ENCODE peak calls at places on chromosomes 3 and 15, in six cellular contexts. One of them, this sample, is unnamed.

GRCh38 chr15:80804970-80805495 is 25.9 kb downstream of the CEMIP start:
- DNase-seq in fibroblast of the aortic adventitia: no peak
- DNase-seq in bronchial epithelial cell: peak
- DNase-seq in Peyer's patch: no peak
- DNase-seq in PC-9: peak
- DNase-seq in body of pancreas: no peak
- DNase-seq in this sample: no peak

GRCh38 chr15:44728576-44729393 is 7.5 kb upstream of the TRIM69 start:
- DNase-seq in fibroblast of the aortic adventitia: peak
- DNase-seq in bronchial epithelial cell: peak
- DNase-seq in Peyer's patch: peak
- DNase-seq in PC-9: peak
- DNase-seq in body of pancreas: peak
- DNase-seq in this sample: peak

GRCh38 chr3:88824646-88825303 is 282.6 kb upstream of the EPHA3 start:
- DNase-seq in fibroblast of the aortic adventitia: no peak
- DNase-seq in bronchial epithelial cell: no peak
- DNase-seq in Peyer's patch: no peak
- DNase-seq in PC-9: no peak
- DNase-seq in body of pancreas: no peak
- DNase-seq in this sample: peak

GRCh38 chr3:9846231-9846630 is 2.4 kb upstream of the RPUSD3 start:
- DNase-seq in fibroblast of the aortic adventitia: no peak
- DNase-seq in bronchial epithelial cell: no peak
- DNase-seq in Peyer's patch: no peak
- DNase-seq in PC-9: no peak
- DNase-seq in body of pancreas: no peak
- DNase-seq in this sample: no peak

GRCh38 chr3:89289791-89290190 is 182.4 kb downstream of the EPHA3 start:
- DNase-seq in fibroblast of the aortic adventitia: no peak
- DNase-seq in bronchial epithelial cell: no peak
- DNase-seq in Peyer's patch: no peak
- DNase-seq in PC-9: no peak
- DNase-seq in body of pancreas: no peak
- DNase-seq in this sample: no peak

GRCh38 chr3:3799173-3800075 is at the start of gene LRRN1:
- DNase-seq in fibroblast of the aortic adventitia: no peak
- DNase-seq in bronchial epithelial cell: no peak
- DNase-seq in Peyer's patch: peak
- DNase-seq in PC-9: no peak
- DNase-seq in body of pancreas: peak
- DNase-seq in this sample: no peak

GRCh38 chr3:12452361-12453330 is 31.6 kb upstream of the TSEN2 start:
- DNase-seq in fibroblast of the aortic adventitia: no peak
- DNase-seq in bronchial epithelial cell: no peak
- DNase-seq in Peyer's patch: no peak
- DNase-seq in PC-9: no peak
- DNase-seq in body of pancreas: no peak
- DNase-seq in this sample: no peak

GRCh38 chr3:160633361-160634083 is 43.4 kb upstream of the ARL14 start:
- DNase-seq in fibroblast of the aortic adventitia: no peak
- DNase-seq in bronchial epithelial cell: no peak
- DNase-seq in Peyer's patch: no peak
- DNase-seq in PC-9: no peak
- DNase-seq in body of pancreas: no peak
- DNase-seq in this sample: no peak

GRCh38 chr15:62164500-62165028 is 521 bp downstream of the C2CD4B start:
- DNase-seq in fibroblast of the aortic adventitia: no peak
- DNase-seq in bronchial epithelial cell: no peak
- DNase-seq in Peyer's patch: no peak
- DNase-seq in PC-9: no peak
- DNase-seq in body of pancreas: no peak
- DNase-seq in this sample: peak

GRCh38 chr3:79661866-79662265 is 105.9 kb downstream of the ROBO1 start:
- DNase-seq in fibroblast of the aortic adventitia: no peak
- DNase-seq in bronchial epithelial cell: no peak
- DNase-seq in Peyer's patch: no peak
- DNase-seq in PC-9: no peak
- DNase-seq in body of pancreas: no peak
- DNase-seq in this sample: no peak

GRCh38 chr15:59350421-59350732 is 22.3 kb downstream of the MYO1E start:
- DNase-seq in fibroblast of the aortic adventitia: no peak
- DNase-seq in bronchial epithelial cell: no peak
- DNase-seq in Peyer's patch: no peak
- DNase-seq in PC-9: no peak
- DNase-seq in body of pancreas: no peak
- DNase-seq in this sample: no peak

GRCh38 chr3:11558002-11558401 is 85.7 kb downstream of the VGLL4 start:
- DNase-seq in fibroblast of the aortic adventitia: peak
- DNase-seq in bronchial epithelial cell: peak
- DNase-seq in Peyer's patch: no peak
- DNase-seq in PC-9: no peak
- DNase-seq in body of pancreas: no peak
- DNase-seq in this sample: peak

GRCh38 chr15:82314769-82315518 is 34.3 kb downstream of the GOLGA6L10 start:
- DNase-seq in fibroblast of the aortic adventitia: no peak
- DNase-seq in bronchial epithelial cell: no peak
- DNase-seq in Peyer's patch: no peak
- DNase-seq in PC-9: no peak
- DNase-seq in body of pancreas: no peak
- DNase-seq in this sample: no peak

GRCh38 chr3:67044955-67045354 is 46.8 kb downstream of the KBTBD8 start:
- DNase-seq in fibroblast of the aortic adventitia: no peak
- DNase-seq in bronchial epithelial cell: no peak
- DNase-seq in Peyer's patch: no peak
- DNase-seq in PC-9: no peak
- DNase-seq in body of pancreas: no peak
- DNase-seq in this sample: no peak

GRCh38 chr3:127822836-127823589 is 698 bp upstream of the MGLL start:
- DNase-seq in fibroblast of the aortic adventitia: peak
- DNase-seq in bronchial epithelial cell: no peak
- DNase-seq in Peyer's patch: no peak
- DNase-seq in PC-9: no peak
- DNase-seq in body of pancreas: peak
- DNase-seq in this sample: no peak

GRCh38 chr3:151410891-151411559 is 26.5 kb upstream of the P2RY12 start:
- DNase-seq in fibroblast of the aortic adventitia: peak
- DNase-seq in bronchial epithelial cell: peak
- DNase-seq in Peyer's patch: no peak
- DNase-seq in PC-9: no peak
- DNase-seq in body of pancreas: no peak
- DNase-seq in this sample: peak

GRCh38 chr3:71360694-71361093 is 222.8 kb downstream of the FOXP1 start:
- DNase-seq in fibroblast of the aortic adventitia: no peak
- DNase-seq in bronchial epithelial cell: no peak
- DNase-seq in Peyer's patch: no peak
- DNase-seq in PC-9: no peak
- DNase-seq in body of pancreas: no peak
- DNase-seq in this sample: no peak

GRCh38 chr3:171827385-171827784 is 15.8 kb upstream of the TMEM212 start:
- DNase-seq in fibroblast of the aortic adventitia: no peak
- DNase-seq in bronchial epithelial cell: no peak
- DNase-seq in Peyer's patch: no peak
- DNase-seq in PC-9: no peak
- DNase-seq in body of pancreas: no peak
- DNase-seq in this sample: no peak

GRCh38 chr3:59245300-59245878 is 195.6 kb upstream of the CFAP20DC start:
- DNase-seq in fibroblast of the aortic adventitia: peak
- DNase-seq in bronchial epithelial cell: no peak
- DNase-seq in Peyer's patch: no peak
- DNase-seq in PC-9: no peak
- DNase-seq in body of pancreas: peak
- DNase-seq in this sample: no peak

GRCh38 chr3:138608322-138609214 is at the start of gene FAIM:
- DNase-seq in fibroblast of the aortic adventitia: peak
- DNase-seq in bronchial epithelial cell: peak
- DNase-seq in Peyer's patch: peak
- DNase-seq in PC-9: peak
- DNase-seq in body of pancreas: peak
- DNase-seq in this sample: peak

GRCh38 chr3:57889807-57890206 is 118.4 kb upstream of the FLNB start:
- DNase-seq in fibroblast of the aortic adventitia: peak
- DNase-seq in bronchial epithelial cell: no peak
- DNase-seq in Peyer's patch: no peak
- DNase-seq in PC-9: no peak
- DNase-seq in body of pancreas: no peak
- DNase-seq in this sample: no peak

GRCh38 chr3:30170681-30171438 is 435.5 kb upstream of the TGFBR2 start:
- DNase-seq in fibroblast of the aortic adventitia: no peak
- DNase-seq in bronchial epithelial cell: peak
- DNase-seq in Peyer's patch: no peak
- DNase-seq in PC-9: peak
- DNase-seq in body of pancreas: no peak
- DNase-seq in this sample: no peak

GRCh38 chr15:67381416-67382045 is 126.9 kb downstream of the IQCH start:
- DNase-seq in fibroblast of the aortic adventitia: no peak
- DNase-seq in bronchial epithelial cell: no peak
- DNase-seq in Peyer's patch: no peak
- DNase-seq in PC-9: no peak
- DNase-seq in body of pancreas: no peak
- DNase-seq in this sample: no peak

GRCh38 chr15:67384761-67385160 is 130.2 kb downstream of the IQCH start:
- DNase-seq in fibroblast of the aortic adventitia: no peak
- DNase-seq in bronchial epithelial cell: no peak
- DNase-seq in Peyer's patch: no peak
- DNase-seq in PC-9: no peak
- DNase-seq in body of pancreas: no peak
- DNase-seq in this sample: no peak

GRCh38 chr15:67385971-67386370 is 131.4 kb downstream of the IQCH start:
- DNase-seq in fibroblast of the aortic adventitia: peak
- DNase-seq in bronchial epithelial cell: no peak
- DNase-seq in Peyer's patch: no peak
- DNase-seq in PC-9: no peak
- DNase-seq in body of pancreas: no peak
- DNase-seq in this sample: no peak

GRCh38 chr15:67382723-67383122 is 128.1 kb downstream of the IQCH start:
- DNase-seq in fibroblast of the aortic adventitia: no peak
- DNase-seq in bronchial epithelial cell: no peak
- DNase-seq in Peyer's patch: no peak
- DNase-seq in PC-9: no peak
- DNase-seq in body of pancreas: no peak
- DNase-seq in this sample: no peak

GRCh38 chr15:67383903-67384302 is 129.3 kb downstream of the IQCH start:
- DNase-seq in fibroblast of the aortic adventitia: peak
- DNase-seq in bronchial epithelial cell: no peak
- DNase-seq in Peyer's patch: no peak
- DNase-seq in PC-9: no peak
- DNase-seq in body of pancreas: no peak
- DNase-seq in this sample: peak
- TF ChIP-seq CTCF in fibroblast of the aortic adventitia: peak
- TF ChIP-seq CTCF in bronchial epithelial cell: no peak
- TF ChIP-seq CTCF in Peyer's patch: no peak
- TF ChIP-seq CTCF in PC-9: peak
- TF ChIP-seq CTCF in body of pancreas: no peak
- TF ChIP-seq CTCF in this sample: peak

GRCh38 chr15:49270541-49271421 is 100.7 kb downstream of the GALK2 start:
- DNase-seq in fibroblast of the aortic adventitia: peak
- DNase-seq in bronchial epithelial cell: peak
- DNase-seq in Peyer's patch: no peak
- DNase-seq in PC-9: no peak
- DNase-seq in body of pancreas: peak
- DNase-seq in this sample: no peak
- H3K4me3 ChIP-seq in fibroblast of the aortic adventitia: peak
- H3K4me3 ChIP-seq in bronchial epithelial cell: no peak
- H3K4me3 ChIP-seq in Peyer's patch: no peak
- H3K4me3 ChIP-seq in PC-9: no peak
- H3K4me3 ChIP-seq in body of pancreas: no peak
- H3K4me3 ChIP-seq in this sample: no peak

GRCh38 chr3:49339947-49340800 is at the start of gene USP4:
- DNase-seq in fibroblast of the aortic adventitia: peak
- DNase-seq in bronchial epithelial cell: peak
- DNase-seq in Peyer's patch: peak
- DNase-seq in PC-9: peak
- DNase-seq in body of pancreas: peak
- DNase-seq in this sample: peak
- TF ChIP-seq CTCF in fibroblast of the aortic adventitia: peak
- TF ChIP-seq CTCF in bronchial epithelial cell: peak
- TF ChIP-seq CTCF in Peyer's patch: peak
- TF ChIP-seq CTCF in PC-9: peak
- TF ChIP-seq CTCF in body of pancreas: peak
- TF ChIP-seq CTCF in this sample: peak

DNA sequence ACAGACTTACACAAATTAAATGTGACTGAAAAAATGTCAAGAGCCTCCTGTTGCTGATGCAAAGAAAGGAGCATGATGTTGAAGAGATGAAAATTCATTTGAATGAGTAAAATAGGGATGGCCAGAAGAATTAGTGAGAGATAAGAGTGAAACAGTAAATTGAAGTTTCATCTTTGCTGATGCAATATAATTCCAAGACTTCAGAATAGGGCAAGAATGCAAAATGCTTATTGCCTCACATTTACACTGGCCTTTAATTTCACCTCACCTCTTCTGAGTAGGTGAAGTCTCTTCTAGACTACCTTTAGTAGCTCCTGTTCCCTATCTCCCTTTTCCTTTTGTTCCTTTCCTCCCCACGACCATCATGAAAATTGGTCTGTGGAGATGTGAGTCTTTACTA is 15.3 kb upstream of the MAPK6 start:
- DNase-seq in fibroblast of the aortic adventitia: peak
- DNase-seq in bronchial epithelial cell: no peak
- DNase-seq in Peyer's patch: no peak
- DNase-seq in PC-9: no peak
- DNase-seq in body of pancreas: no peak
- DNase-seq in this sample: no peak
- H3K4me3 ChIP-seq in fibroblast of the aortic adventitia: no peak
- H3K4me3 ChIP-seq in bronchial epithelial cell: no peak
- H3K4me3 ChIP-seq in Peyer's patch: no peak
- H3K4me3 ChIP-seq in PC-9: no peak
- H3K4me3 ChIP-seq in body of pancreas: no peak
- H3K4me3 ChIP-seq in this sample: no peak

GRCh38 chr3:188084751-188085595 is 69.0 kb upstream of the LPP start:
- DNase-seq in fibroblast of the aortic adventitia: no peak
- DNase-seq in bronchial epithelial cell: no peak
- DNase-seq in Peyer's patch: no peak
- DNase-seq in PC-9: no peak
- DNase-seq in body of pancreas: no peak
- DNase-seq in this sample: no peak
- TF ChIP-seq CTCF in fibroblast of the aortic adventitia: no peak
- TF ChIP-seq CTCF in bronchial epithelial cell: no peak
- TF ChIP-seq CTCF in Peyer's patch: no peak
- TF ChIP-seq CTCF in PC-9: no peak
- TF ChIP-seq CTCF in body of pancreas: no peak
- TF ChIP-seq CTCF in this sample: no peak

This sample was measured in foreskin fibroblast.